ENCODE peak calls at places on chromosomes 6 and 20, in four cellular contexts. X, N, K and E are unnamed samples.
A peak's percentile ranks its signal among the peaks of the same experiment; 100 is the strongest.

GRCh38 chr6:131822119-131822518 is 14.3 kb downstream of the ENPP1 start:
- DNase-seq in X (no peak), N (no peak), K (no peak), E (no peak)

GRCh38 chr6:157761926-157762325 is 61.1 kb upstream of the SNX9 start:
- DNase-seq in X (no peak), N (no peak), K (no peak), E (peak; percentile 48)

GRCh38 chr6:74979065-74979766 is 226.6 kb downstream of the COL12A1 start:
- DNase-seq in X (no peak), N (no peak), K (no peak), E (no peak)

GRCh38 chr20:33838035-33838864 is 27.1 kb downstream of the CHMP4B start:
- DNase-seq in X (no peak), N (no peak), K (no peak), E (no peak)

GRCh38 chr6:159665868-159666635 is 27.0 kb downstream of the SOD2 start:
- DNase-seq in X (no peak), N (no peak), K (no peak), E (no peak)

GRCh38 chr6:36049582-36049981 is 22.0 kb downstream of the MAPK14 start:
- DNase-seq in X (no peak), N (no peak), K (no peak), E (no peak)

GRCh38 chr6:39903656-39904055 is 30.6 kb downstream of the MOCS1 start:
- DNase-seq in X (no peak), N (peak; percentile 0), K (no peak), E (no peak)

GRCh38 chr6:14085176-14085787 is 32.3 kb upstream of the CD83 start:
- DNase-seq in X (no peak), N (no peak), K (no peak), E (no peak)

GRCh38 chr6:50128420-50129005 is 78.8 kb upstream of the DEFB112 start:
- DNase-seq in X (no peak), N (no peak), K (no peak), E (no peak)

GRCh38 chr6:91462236-91462635 is 875.4 kb upstream of the MAP3K7 start:
- DNase-seq in X (no peak), N (no peak), K (no peak), E (no peak)

GRCh38 chr6:158503222-158503621 is 56.7 kb upstream of the TMEM181 start:
- DNase-seq in X (no peak), N (no peak), K (no peak), E (no peak)

GRCh38 chr6:1316482-1317220 is 4.8 kb downstream of the FOXQ1 start:
- DNase-seq in X (no peak), N (no peak), K (no peak), E (peak; percentile 17)

GRCh38 chr20:59850018-59850641 is 83.3 kb downstream of the SYCP2 start:
- DNase-seq in X (no peak), N (no peak), K (no peak), E (no peak)

GRCh38 chr6:100176321-100176950 is 182.4 kb upstream of the MCHR2 start:
- DNase-seq in X (no peak), N (no peak), K (no peak), E (no peak)

GRCh38 chr6:390914-391558 is 516 bp upstream of the IRF4 start:
- DNase-seq in X (no peak), N (no peak), K (no peak), E (no peak)

GRCh38 chr20:38581013-38581412 is at the start of gene ADIG:
- DNase-seq in X (peak; percentile 73), N (no peak), K (no peak), E (no peak)

GRCh38 chr6:30206799-30207618 is 6.2 kb downstream of the TRIM26 start:
- DNase-seq in X (no peak), N (no peak), K (no peak), E (no peak)

GRCh38 chr6:139290787-139291294 is 957 bp downstream of the TXLNB start:
- DNase-seq in X (no peak), N (no peak), K (no peak), E (peak; percentile 35)

GRCh38 chr6:167754691-167755090 is 72.0 kb upstream of the AFDN start:
- DNase-seq in X (no peak), N (no peak), K (no peak), E (no peak)

GRCh38 chr20:5608448-5609161 is 141.6 kb upstream of the SHLD1 start:
- DNase-seq in X (no peak), N (no peak), K (no peak), E (no peak)
- H3K4me3 ChIP-seq in X (peak overlapping the region; percentile 90), N (no peak overlapping the region), K (peak overlapping the region; percentile 77), E (peak overlapping the region; percentile 89)

GRCh38 chr6:23224540-23224939 is 655.2 kb downstream of the HDGFL1 start:
- DNase-seq in X (no peak), N (no peak), K (no peak), E (no peak)

GRCh38 chr6:23228439-23229024 is 659.2 kb downstream of the HDGFL1 start:
- DNase-seq in X (no peak), N (no peak), K (no peak), E (no peak)

GRCh38 chr6:23218751-23219150 is 649.4 kb downstream of the HDGFL1 start:
- DNase-seq in X (no peak), N (no peak), K (no peak), E (no peak)

DNA sequence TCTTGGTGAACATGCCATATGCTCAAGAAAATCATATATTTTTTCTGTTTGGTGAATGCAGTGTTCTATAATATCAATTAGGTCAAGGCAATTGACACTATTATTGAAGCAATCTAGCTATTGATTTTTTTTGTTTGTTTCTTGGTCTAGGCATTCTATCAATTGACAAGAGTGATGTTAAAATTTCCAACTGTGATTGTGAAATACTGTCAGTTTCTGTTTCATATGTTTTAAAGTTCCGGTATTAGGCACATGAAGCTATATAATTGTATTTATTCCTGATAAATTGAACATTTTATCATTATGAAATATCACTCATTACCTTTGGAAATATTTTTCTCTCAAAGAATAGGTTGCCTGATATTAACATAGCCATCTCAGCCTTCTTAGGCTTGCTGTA is 653.4 kb downstream of the HDGFL1 start:
- DNase-seq in X (no peak), N (no peak), K (no peak), E (no peak)
- H3K9me3 ChIP-seq in X (peaks cover 5% of the 10 kb centered on the region), N (no peaks in the 10 kb centered on the region), K (peaks cover 14% of the 10 kb centered on the region), E (no peaks in the 10 kb centered on the region)

GRCh38 chr6:41077536-41077935 is 4.8 kb downstream of the NFYA start:
- DNase-seq in X (no peak), N (no peak), K (no peak), E (no peak)

GRCh38 chr6:41072836-41073202 is at the start of gene NFYA:
- DNase-seq in X (peak; percentile 100), N (no peak), K (peak; percentile 99), E (no peak)

GRCh38 chr6:41073968-41074691 is 1.4 kb downstream of the NFYA start:
- DNase-seq in X (no peak), N (no peak), K (no peak), E (no peak)

GRCh38 chr6:41073203-41073967 is 611 bp downstream of the NFYA start:
- DNase-seq in X (peak; percentile 91), N (peak; percentile 87), K (peak; percentile 88), E (peak; percentile 86)

DNA sequence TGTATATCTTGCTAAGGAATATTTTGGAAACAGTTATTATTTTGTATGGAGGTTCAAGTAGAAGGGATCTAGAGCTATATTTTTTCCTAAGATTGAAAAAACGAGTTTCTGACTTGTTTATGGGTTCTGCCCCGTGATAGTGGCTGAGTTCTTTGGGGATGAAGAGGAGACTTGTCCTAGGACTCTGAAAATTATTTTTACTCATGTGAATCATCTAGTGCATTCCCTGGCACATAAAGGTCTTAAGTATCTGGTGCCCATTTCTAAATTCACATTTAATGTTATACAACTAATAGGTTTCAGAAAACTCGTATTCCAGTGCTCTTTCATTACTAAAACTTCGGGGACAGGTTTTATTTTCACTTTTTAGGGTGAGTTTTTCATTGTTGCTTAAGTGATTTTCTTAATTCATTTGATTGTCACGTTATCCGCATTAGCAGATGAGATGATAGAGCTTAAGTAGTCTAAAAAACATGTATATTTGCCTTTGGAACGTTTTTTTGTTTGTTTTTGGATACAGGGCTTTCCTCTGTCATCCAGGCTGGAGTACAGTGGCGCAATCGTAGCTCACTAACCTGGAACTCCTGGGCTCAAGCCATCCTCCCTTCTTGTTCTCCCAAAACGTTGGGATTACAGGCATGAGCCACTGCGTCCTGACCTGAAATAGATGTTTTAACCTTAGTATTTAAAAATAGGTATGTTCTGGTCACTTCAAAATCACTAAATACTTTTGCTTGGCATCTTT is 2.1 kb downstream of the NFYA start:
- DNase-seq in X (no peak), N (peak; percentile 28), K (no peak), E (no peak)
- TF ChIP-seq POLR2A in X (no peak), N (no peak), K (no peak), E (no peak)

GRCh38 chr6:111200823-111201134 is 113.5 kb downstream of the SLC16A10 start:
- DNase-seq in X (no peak), N (no peak), K (no peak), E (no peak)
- H3K4me3 ChIP-seq in X (no peak overlapping the region), N (no peak overlapping the region), K (no peak overlapping the region), E (no peak overlapping the region)